ENCODE peak calls at places on chromosomes 5 and 9, in four cellular contexts. One of them, this sample, is unnamed. For H3K4me1, the result is how much of the 10 kb centered on the place peaks cover.

GRCh38 chr5:123365163-123365562 is 58.0 kb downstream of the CEP120 start:
- DNase-seq in heart right ventricle: no peak
- DNase-seq in cardiac muscle cell: no peak
- DNase-seq in A549: no peak
- DNase-seq in this sample: no peak

GRCh38 chr5:112706446-112707016 is 31.2 kb upstream of the APC start:
- DNase-seq in heart right ventricle: no peak
- DNase-seq in cardiac muscle cell: no peak
- DNase-seq in A549: no peak
- DNase-seq in this sample: no peak

GRCh38 chr5:103587185-103587748 is 24.7 kb upstream of the NUDT12 start:
- DNase-seq in heart right ventricle: no peak
- DNase-seq in cardiac muscle cell: no peak
- DNase-seq in A549: peak
- DNase-seq in this sample: no peak

GRCh38 chr9:107491081-107492053 is 1.8 kb upstream of the KLF4 start:
- DNase-seq in heart right ventricle: peak
- DNase-seq in cardiac muscle cell: peak
- DNase-seq in A549: no peak
- DNase-seq in this sample: peak

GRCh38 chr5:42756630-42757601 is at the start of gene CCDC152:
- DNase-seq in heart right ventricle: no peak
- DNase-seq in cardiac muscle cell: peak
- DNase-seq in A549: no peak
- DNase-seq in this sample: no peak

GRCh38 chr9:91033802-91034201 is 232.2 kb downstream of the SYK start:
- DNase-seq in heart right ventricle: no peak
- DNase-seq in cardiac muscle cell: peak
- DNase-seq in A549: peak
- DNase-seq in this sample: peak

GRCh38 chr5:55517804-55518203 is 17.0 kb downstream of the PLPP1 start:
- DNase-seq in heart right ventricle: no peak
- DNase-seq in cardiac muscle cell: no peak
- DNase-seq in A549: no peak
- DNase-seq in this sample: peak

GRCh38 chr9:129146441-129146933 is 31.6 kb downstream of the IER5L start:
- DNase-seq in heart right ventricle: no peak
- DNase-seq in cardiac muscle cell: no peak
- DNase-seq in A549: no peak
- DNase-seq in this sample: no peak

GRCh38 chr5:1948663-1949191 is 66.0 kb upstream of the IRX4 start:
- DNase-seq in heart right ventricle: peak
- DNase-seq in cardiac muscle cell: no peak
- DNase-seq in A549: no peak
- DNase-seq in this sample: no peak

GRCh38 chr9:91963711-91964240 is 13.7 kb upstream of the ROR2 start:
- DNase-seq in heart right ventricle: no peak
- DNase-seq in cardiac muscle cell: no peak
- DNase-seq in A549: no peak
- DNase-seq in this sample: no peak

GRCh38 chr5:131810510-131811249 is 13.9 kb upstream of the FNIP1 start:
- DNase-seq in heart right ventricle: no peak
- DNase-seq in cardiac muscle cell: peak
- DNase-seq in A549: peak
- DNase-seq in this sample: peak

GRCh38 chr9:134704499-134704898 is 62.9 kb downstream of the COL5A1 start:
- DNase-seq in heart right ventricle: peak
- DNase-seq in cardiac muscle cell: no peak
- DNase-seq in A549: no peak
- DNase-seq in this sample: no peak

GRCh38 chr5:33894566-33894965 is 2.8 kb upstream of the ADAMTS12 start:
- DNase-seq in heart right ventricle: no peak
- DNase-seq in cardiac muscle cell: no peak
- DNase-seq in A549: peak
- DNase-seq in this sample: no peak

GRCh38 chr9:133928248-133928764 is 63.8 kb downstream of the VAV2 start:
- DNase-seq in heart right ventricle: no peak
- DNase-seq in cardiac muscle cell: no peak
- DNase-seq in A549: no peak
- DNase-seq in this sample: peak

DNA sequence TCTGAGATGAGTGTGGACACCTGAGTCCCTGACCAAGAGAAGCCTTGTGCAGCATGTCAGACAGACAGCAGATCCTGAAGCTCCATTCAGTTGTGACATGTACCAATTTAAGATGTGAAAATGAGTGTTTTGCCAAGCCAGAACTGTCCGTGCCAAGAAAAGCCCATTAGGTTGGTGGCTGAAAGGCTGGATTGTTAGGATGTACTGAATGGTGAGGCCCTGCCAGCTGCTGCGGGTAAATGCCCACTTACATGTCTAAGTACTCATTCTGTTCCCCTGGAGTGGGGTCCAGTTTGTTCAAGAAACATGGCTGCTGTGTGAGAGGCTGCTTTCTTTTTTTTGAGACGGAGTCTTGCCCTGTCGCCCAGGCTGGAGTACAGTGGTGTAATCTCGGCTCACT is 14.7 kb downstream of the DAPK1 start:
- DNase-seq in heart right ventricle: no peak
- DNase-seq in cardiac muscle cell: no peak
- DNase-seq in A549: no peak
- DNase-seq in this sample: no peak
- H3K4me1 ChIP-seq in heart right ventricle: half or more
- H3K4me1 ChIP-seq in cardiac muscle cell: under half
- H3K4me1 ChIP-seq in A549: under half
- H3K4me1 ChIP-seq in this sample: under half

GRCh38 chr5:58716713-58717112 is 133.8 kb downstream of the RAB3C start:
- DNase-seq in heart right ventricle: no peak
- DNase-seq in cardiac muscle cell: no peak
- DNase-seq in A549: no peak
- DNase-seq in this sample: no peak
- H3K4me3 ChIP-seq in heart right ventricle: no peak
- H3K4me3 ChIP-seq in cardiac muscle cell: no peak
- H3K4me3 ChIP-seq in A549: no peak
- H3K4me3 ChIP-seq in this sample: no peak

GRCh38 chr5:175685701-175686350 is 28.0 kb downstream of the HRH2 start:
- DNase-seq in heart right ventricle: no peak
- DNase-seq in cardiac muscle cell: no peak
- DNase-seq in A549: no peak
- DNase-seq in this sample: no peak

GRCh38 chr5:175684931-175685330 is 27.1 kb downstream of the HRH2 start:
- DNase-seq in heart right ventricle: no peak
- DNase-seq in cardiac muscle cell: no peak
- DNase-seq in A549: no peak
- DNase-seq in this sample: no peak

GRCh38 chr5:175686826-175687225 is 29.0 kb downstream of the HRH2 start:
- DNase-seq in heart right ventricle: no peak
- DNase-seq in cardiac muscle cell: no peak
- DNase-seq in A549: no peak
- DNase-seq in this sample: no peak

GRCh38 chr5:175687231-175687701 is 29.4 kb downstream of the HRH2 start:
- DNase-seq in heart right ventricle: peak
- DNase-seq in cardiac muscle cell: no peak
- DNase-seq in A549: no peak
- DNase-seq in this sample: peak

DNA sequence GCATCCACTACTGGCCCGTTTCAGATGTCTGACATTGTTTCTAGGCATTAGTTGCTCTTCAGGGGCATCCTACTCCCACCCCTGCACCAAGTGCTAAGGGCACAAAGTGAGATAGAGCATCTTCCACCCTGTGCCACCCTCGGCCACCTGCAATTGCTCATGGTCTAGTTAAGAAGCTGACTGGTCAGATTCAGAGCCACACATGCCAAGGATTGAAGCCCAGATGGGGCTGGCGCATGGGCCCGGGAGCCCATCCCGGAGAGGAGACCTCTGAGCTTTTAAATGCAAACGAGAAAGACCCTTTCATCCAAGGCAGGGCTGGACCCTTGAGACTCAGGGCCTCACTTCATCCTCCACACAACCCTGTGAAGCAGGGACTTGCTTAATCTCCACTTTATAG is 28.5 kb downstream of the HRH2 start:
- DNase-seq in heart right ventricle: no peak
- DNase-seq in cardiac muscle cell: no peak
- DNase-seq in A549: no peak
- DNase-seq in this sample: no peak
- H3K27ac ChIP-seq in heart right ventricle: peak
- H3K27ac ChIP-seq in cardiac muscle cell: no peak
- H3K27ac ChIP-seq in A549: no peak
- H3K27ac ChIP-seq in this sample: no peak

DNA sequence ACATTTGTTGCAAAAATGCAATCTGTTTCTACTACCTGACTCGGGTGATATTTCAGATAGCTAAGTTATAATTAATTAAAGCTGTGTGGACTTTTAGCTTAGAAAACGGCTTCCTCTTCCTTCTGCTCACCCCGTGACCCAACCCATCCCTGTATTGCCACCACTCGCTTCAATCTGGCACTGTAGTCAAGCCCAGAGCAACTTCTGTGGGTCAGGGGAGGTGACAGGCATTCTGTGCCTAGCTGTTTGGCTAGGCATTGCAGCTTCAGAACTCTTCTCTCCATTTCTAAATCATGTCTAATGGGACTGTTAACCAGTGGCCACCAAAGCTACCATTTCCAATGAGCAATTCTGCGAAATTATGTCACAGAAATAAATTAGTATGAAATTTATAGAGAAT is 179.7 kb upstream of the TLX3 start:
- DNase-seq in heart right ventricle: no peak
- DNase-seq in cardiac muscle cell: no peak
- DNase-seq in A549: no peak
- DNase-seq in this sample: no peak
- H3K4me1 ChIP-seq in heart right ventricle: under half
- H3K4me1 ChIP-seq in cardiac muscle cell: under half
- H3K4me1 ChIP-seq in A549: under half
- H3K4me1 ChIP-seq in this sample: under half